ENCODE peak calls at places on chromosomes 3 and 15, in seven cellular contexts. S is activated T-cell treated with anti-CD3 and anti-CD28 coated beads for 1 hour; M is type B pancreatic cell; A is H9; U is HL-60; G is stimulated activated CD8-positive, alpha-beta memory T cell treated with anti-CD3 and anti-CD28 coated beads, Interleukin-4, amount 100 ng/mL, for 1 hour; E is NCI-H774. Z is an unnamed sample.

GRCh38 chr3:189001559-189001958 is 170.2 kb upstream of the TPRG1 start:
- DNase-seq in S (no peak), M (no peak), A (no peak), U (no peak), G (no peak), E (no peak), Z (peak)

GRCh38 chr3:154795582-154795981 is 284.5 kb upstream of the MME start:
- DNase-seq in S (no peak), M (no peak), A (no peak), U (no peak), G (no peak), E (no peak), Z (peak)

GRCh38 chr3:130412991-130413390 is 67.5 kb downstream of the COL6A5 start:
- DNase-seq in S (no peak), M (no peak), A (no peak), U (no peak), G (no peak), E (no peak), Z (no peak)

GRCh38 chr3:49666592-49666991 is 7.6 kb upstream of the APEH start:
- DNase-seq in S (no peak), M (no peak), A (peak), U (no peak), G (no peak), E (no peak), Z (no peak)

GRCh38 chr3:186444288-186444687 is 82.3 kb upstream of the DGKG start:
- DNase-seq in S (no peak), M (no peak), A (no peak), U (no peak), G (no peak), E (no peak), Z (no peak)

GRCh38 chr3:157499342-157499963 is 3.8 kb downstream of the VEPH1 start:
- DNase-seq in S (no peak), M (peak), A (peak), U (no peak), G (no peak), E (no peak), Z (no peak)

GRCh38 chr3:40580494-40581091 is 55.8 kb downstream of the ZNF621 start:
- DNase-seq in S (peak), M (peak), A (peak), U (peak), G (peak), E (peak), Z (peak)

GRCh38 chr3:6264036-6264435 is 596.9 kb upstream of the GRM7 start:
- DNase-seq in S (no peak), M (no peak), A (no peak), U (no peak), G (no peak), E (no peak), Z (no peak)

GRCh38 chr15:100383302-100384107 is 41.7 kb upstream of the ADAMTS17 start:
- DNase-seq in S (no peak), M (no peak), A (peak), U (peak), G (no peak), E (peak), Z (peak)

GRCh38 chr3:15299036-15299435 is 33.4 kb downstream of the SH3BP5 start:
- DNase-seq in S (no peak), M (no peak), A (no peak), U (no peak), G (no peak), E (no peak), Z (no peak)

GRCh38 chr3:161821591-161821990 is 325.0 kb downstream of the OTOL1 start:
- DNase-seq in S (no peak), M (no peak), A (no peak), U (no peak), G (no peak), E (no peak), Z (no peak)

GRCh38 chr15:57310876-57311275 is 65.4 kb upstream of the CGNL1 start:
- DNase-seq in S (no peak), M (no peak), A (no peak), U (no peak), G (no peak), E (no peak), Z (no peak)

GRCh38 chr3:180229113-180229512 is 192.4 kb upstream of the PEX5L start:
- DNase-seq in S (no peak), M (no peak), A (no peak), U (no peak), G (no peak), E (no peak), Z (no peak)

GRCh38 chr15:45151998-45152828 is 22.4 kb downstream of the DUOX1 start:
- DNase-seq in S (no peak), M (no peak), A (no peak), U (no peak), G (no peak), E (no peak), Z (no peak)

GRCh38 chr3:10015476-10015904 is 10.7 kb upstream of the FANCD2 start:
- DNase-seq in S (no peak), M (no peak), A (no peak), U (peak), G (no peak), E (no peak), Z (peak)

GRCh38 chr3:58563386-58564035 is 13.7 kb downstream of the FAM107A start:
- DNase-seq in S (no peak), M (peak), A (peak), U (no peak), G (no peak), E (no peak), Z (no peak)

GRCh38 chr3:169457807-169458206 is 205.7 kb downstream of the MECOM start:
- DNase-seq in S (no peak), M (no peak), A (no peak), U (no peak), G (no peak), E (no peak), Z (no peak)

GRCh38 chr3:190197346-190197763 is 76.7 kb upstream of the P3H2 start:
- DNase-seq in S (no peak), M (no peak), A (no peak), U (no peak), G (no peak), E (no peak), Z (no peak)

GRCh38 chr3:21697707-21698106 is 53.3 kb downstream of the ZNF385D start:
- DNase-seq in S (no peak), M (no peak), A (no peak), U (no peak), G (no peak), E (no peak), Z (no peak)

GRCh38 chr15:58154769-58155168 is 16.6 kb downstream of the AQP9 start:
- DNase-seq in S (no peak), M (no peak), A (no peak), U (no peak), G (no peak), E (no peak), Z (no peak)

GRCh38 chr15:74345051-74345450 is 22.4 kb downstream of the CYP11A1 start:
- DNase-seq in S (no peak), M (no peak), A (no peak), U (no peak), G (no peak), E (no peak), Z (no peak)

GRCh38 chr15:31367021-31367729 is 40.5 kb downstream of the KLF13 start:
- DNase-seq in S (no peak), M (no peak), A (no peak), U (no peak), G (no peak), E (no peak), Z (no peak)

GRCh38 chr15:91338763-91339162 is 238.7 kb downstream of the SV2B start:
- DNase-seq in S (no peak), M (no peak), A (peak), U (no peak), G (no peak), E (no peak), Z (no peak)

GRCh38 chr3:7897643-7898042 is 604.0 kb upstream of the LMCD1 start:
- DNase-seq in S (no peak), M (no peak), A (no peak), U (no peak), G (no peak), E (no peak), Z (peak)

GRCh38 chr3:42371776-42372175 is 38.6 kb downstream of the LYZL4 start:
- DNase-seq in S (no peak), M (peak), A (no peak), U (no peak), G (no peak), E (no peak), Z (no peak)